ENCODE peak calls at places on chromosomes 7 and 10, in seven cellular contexts. J is activated CD4-positive, alpha-beta T cell treated with anti-CD3 and anti-CD28 coated beads for 48 hours; N is activated CD4-positive, alpha-beta memory T cell treated with anti-CD3 and anti-CD28 coated beads, Interleukin-2, amount 10 ng/mL, durations not matched to agents 7 days and 5 days; S is IMR-90; X is mesothelial cell of epicardium; U is effector CD4-positive, alpha-beta T cell; I is ELR. K is an unnamed sample.
A peak's percentile ranks its signal among the peaks of the same experiment; 100 is the strongest.

GRCh38 chr10:54594289-54594688 is 206.7 kb downstream of the PCDH15 start:
- DNase-seq in X (no peak), N (no peak), J (no peak), S (no peak), U (no peak), I (no peak), K (no peak)

GRCh38 chr10:4102802-4103344 is 317.9 kb upstream of the KLF6 start:
- DNase-seq in J (no peak), N (no peak), S (no peak), X (no peak), I (peak; percentile 21), U (no peak), K (no peak)

GRCh38 chr10:130885021-130885655 is 426.4 kb downstream of the TCERG1L start:
- DNase-seq in U (no peak), J (no peak), S (no peak), I (no peak), X (no peak), N (no peak), K (no peak)

GRCh38 chr7:107860981-107861652 is 29.9 kb upstream of the DLD start:
- DNase-seq in U (no peak), I (no peak), J (no peak), S (peak; percentile 7), X (no peak), N (no peak), K (no peak)

GRCh38 chr7:51224811-51225581 is 91.6 kb downstream of the COBL start:
- DNase-seq in S (no peak), I (no peak), X (no peak), N (no peak), U (no peak), J (no peak), K (no peak)

GRCh38 chr7:140640060-140640611 is 477 bp downstream of the DENND2A start:
- DNase-seq in J (peak; percentile 12), X (no peak), I (peak; percentile 69), N (no peak), U (no peak), S (peak; percentile 50), K (peak; percentile 56)

GRCh38 chr7:38169862-38170261 is 8.2 kb upstream of the STARD3NL start:
- DNase-seq in U (no peak), J (no peak), X (no peak), N (no peak), I (peak; percentile 65), S (peak; percentile 77), K (peak; percentile 95)

GRCh38 chr10:132483394-132483793 is 54.2 kb upstream of the INPP5A start:
- DNase-seq in J (no peak), U (no peak), N (no peak), X (no peak), I (no peak), S (no peak), K (no peak)

GRCh38 chr7:82012453-82012852 is 242.6 kb upstream of the HGF start:
- DNase-seq in U (no peak), J (no peak), X (no peak), N (no peak), I (no peak), S (peak; percentile 35), K (no peak)

GRCh38 chr10:86415583-86415982 is 49.0 kb upstream of the GRID1 start:
- DNase-seq in U (no peak), X (no peak), J (no peak), S (no peak), I (no peak), N (no peak), K (no peak)

GRCh38 chr10:93553501-93554374 is 12.7 kb upstream of the FFAR4 start:
- DNase-seq in N (no peak), X (no peak), J (no peak), U (no peak), I (no peak), S (no peak), K (no peak)

GRCh38 chr7:26686448-26686981 is 177.9 kb downstream of the SKAP2 start:
- DNase-seq in J (no peak), U (no peak), S (peak; percentile 92), N (no peak), X (peak; percentile 26), I (peak; percentile 68), K (peak; percentile 72)

GRCh38 chr10:102196893-102197292 is 29.2 kb upstream of the ELOVL3 start:
- DNase-seq in J (peak; percentile 45), I (no peak), N (no peak), X (no peak), U (no peak), S (peak; percentile 23), K (no peak)

GRCh38 chr10:72272689-72273409 is 875 bp upstream of the DDIT4 start:
- DNase-seq in J (peak; percentile 70), X (peak; percentile 61), S (peak; percentile 97), N (peak; percentile 54), U (no peak), I (peak; percentile 96), K (peak; percentile 92)

GRCh38 chr10:30151581-30152389 is 92.4 kb upstream of the JCAD start:
- DNase-seq in X (no peak), U (no peak), J (peak; percentile 2), S (peak; percentile 88), I (peak; percentile 68), N (no peak), K (peak; percentile 94)

GRCh38 chr10:72087969-72088878 is at the start of gene SPOCK2:
- DNase-seq in N (peak; percentile 75), U (peak; percentile 80), J (peak; percentile 76), S (no peak), I (no peak), X (no peak), K (peak; percentile 7)